ENCODE peak calls at places on chromosome 13, in nine cellular contexts. I, U, X, T, P, H, E, B and Z are unnamed samples.

GRCh38 chr13:45873491-45874360 is 22.2 kb upstream of the SIAH3 start:
- DNase-seq in U (no peak), H (no peak), X (peak), I (no peak), T (no peak), P (no peak), E (no peak), B (no peak), Z (peak)

GRCh38 chr13:73940098-73940497 is 194.1 kb downstream of the KLF12 start:
- DNase-seq in T (no peak), E (no peak), P (no peak), U (no peak), B (no peak), H (no peak), I (no peak), X (no peak), Z (no peak)

GRCh38 chr13:33260168-33261098 is 25.1 kb downstream of the STARD13 start:
- DNase-seq in T (no peak), P (peak), X (no peak), I (no peak), U (no peak), B (no peak), E (no peak), H (no peak), Z (no peak)

GRCh38 chr13:98279473-98280175 is 102.6 kb upstream of the RNF113B start:
- DNase-seq in E (no peak), P (no peak), I (no peak), H (no peak), T (peak), U (no peak), B (no peak), X (no peak), Z (no peak)

GRCh38 chr13:113948034-113948742 is 25.7 kb downstream of the C13orf46 start:
- DNase-seq in X (no peak), I (no peak), U (no peak), T (peak), P (no peak), E (no peak), H (no peak), B (no peak), Z (no peak)

GRCh38 chr13:25286308-25286968 is 850 bp downstream of the MTMR6 start:
- DNase-seq in E (no peak), H (no peak), B (no peak), U (no peak), I (no peak), P (peak), X (peak), T (no peak), Z (peak)

GRCh38 chr13:45162821-45163220 is 38.0 kb downstream of the KCTD4 start:
- DNase-seq in U (no peak), X (no peak), P (peak), T (no peak), B (peak), E (no peak), I (no peak), H (no peak), Z (peak)

GRCh38 chr13:40243982-40244381 is 422.5 kb downstream of the FOXO1 start:
- DNase-seq in I (no peak), B (no peak), P (no peak), X (no peak), E (no peak), H (no peak), U (no peak), T (no peak), Z (no peak)

GRCh38 chr13:37889811-37890210 is 20.2 kb upstream of the TRPC4 start:
- DNase-seq in T (no peak), I (no peak), P (no peak), X (no peak), H (no peak), E (no peak), B (no peak), U (no peak), Z (no peak)

GRCh38 chr13:113903361-113903760 is 39.5 kb upstream of the GAS6 start:
- DNase-seq in I (no peak), B (no peak), P (peak), E (peak), T (no peak), U (peak), H (no peak), X (no peak), Z (no peak)

GRCh38 chr13:99421758-99422555 is 79.3 kb upstream of the TM9SF2 start:
- DNase-seq in P (no peak), H (peak), E (no peak), X (no peak), U (no peak), I (no peak), B (no peak), T (no peak), Z (no peak)

GRCh38 chr13:102584423-102584822 is 12.4 kb upstream of the TPP2 start:
- DNase-seq in U (no peak), E (no peak), P (no peak), H (no peak), T (no peak), I (no peak), X (no peak), B (no peak), Z (no peak)

GRCh38 chr13:85864963-85865530 is 65.8 kb upstream of the SLITRK6 start:
- DNase-seq in I (no peak), X (peak), H (no peak), U (no peak), T (no peak), E (no peak), B (no peak), P (peak), Z (peak)

DNA sequence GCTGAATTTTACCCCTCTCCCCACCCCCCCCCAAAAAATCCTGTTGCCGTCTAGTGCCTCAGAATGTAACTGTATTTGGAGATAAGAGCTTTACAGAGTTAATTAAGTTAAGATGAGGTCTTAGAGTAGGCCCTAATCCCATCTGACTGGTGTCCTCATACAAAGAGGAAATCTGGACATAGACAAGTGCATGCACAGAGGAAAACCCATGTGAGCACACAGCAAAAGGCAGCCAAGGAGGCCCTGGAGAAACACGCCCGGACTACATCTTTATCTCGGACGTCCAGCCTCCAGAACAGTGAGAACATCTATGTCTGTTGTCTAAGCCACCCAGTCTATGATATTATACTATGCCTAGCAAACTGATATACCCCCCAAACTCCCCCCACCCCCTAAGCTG is 193.8 kb downstream of the KATNAL1 start:
- DNase-seq in X (no peak), P (no peak), B (no peak), H (no peak), T (no peak), I (no peak), U (no peak), E (no peak), Z (no peak)
- H3K27ac ChIP-seq in X (no peak), P (no peak), B (no peak), H (peak), T (no peak), I (peak), U (peak), E (no peak), Z (no peak)

DNA sequence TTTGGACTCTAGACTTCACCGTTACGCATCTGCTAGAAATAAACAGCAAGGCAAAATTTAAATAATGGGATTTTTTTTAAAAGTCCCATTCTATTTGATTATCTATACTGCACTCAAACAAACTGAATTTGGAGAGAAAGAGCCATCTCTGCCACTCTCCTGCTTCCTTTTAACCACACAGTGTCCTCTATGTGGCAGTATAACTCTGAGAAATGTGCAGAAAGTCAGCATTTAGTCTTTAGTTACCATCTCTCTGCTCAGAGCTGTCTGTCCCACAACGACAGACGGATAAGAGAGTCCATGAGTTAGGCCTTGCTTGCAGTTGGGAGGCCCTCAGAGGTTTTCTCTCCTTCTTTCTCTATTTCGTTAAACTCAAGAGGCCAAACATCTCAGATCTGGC is 21.2 kb downstream of the CCNA1 start:
- DNase-seq in X (peak), P (peak), E (no peak), U (no peak), T (no peak), B (no peak), I (no peak), H (no peak), Z (no peak)
- TF ChIP-seq CTCF in X (peak), P (peak), E (no peak), U (no peak), T (no peak), B (peak), I (peak), H (peak), Z (peak)

GRCh38 chr13:28338202-28338601 is 156.7 kb downstream of the FLT1 start:
- DNase-seq in B (no peak), X (no peak), I (no peak), P (no peak), U (no peak), T (no peak), E (no peak), H (no peak), Z (no peak)
- H3K27ac ChIP-seq in B (no peak), X (no peak), I (no peak), P (no peak), U (no peak), T (no peak), E (peak), H (no peak), Z (no peak)

DNA sequence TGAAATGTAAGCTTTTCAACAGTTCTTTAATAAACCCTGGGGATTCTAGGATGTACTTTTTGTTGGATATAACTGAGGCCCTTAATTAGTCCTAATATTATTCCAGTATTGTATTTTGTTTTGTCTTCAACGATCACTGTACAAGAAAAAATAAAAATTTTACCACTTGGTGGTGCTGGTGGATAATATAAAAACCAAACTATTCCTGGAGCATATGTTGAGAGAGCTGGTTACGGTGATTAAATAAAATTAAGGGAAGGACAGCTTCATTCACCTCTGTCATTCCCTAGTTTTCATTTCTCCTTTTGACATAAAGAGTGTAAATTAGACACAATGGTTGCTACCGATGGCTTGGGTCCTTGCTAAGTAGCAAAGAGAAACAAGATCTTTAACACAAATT is 598.6 kb upstream of the PCDH20 start:
- DNase-seq in I (no peak), P (peak), T (no peak), U (no peak), H (no peak), E (no peak), B (peak), X (peak), Z (no peak)
- TF ChIP-seq CTCF in I (no peak), P (no peak), T (no peak), U (no peak), H (no peak), E (no peak), B (peak), X (peak), Z (peak)

DNA sequence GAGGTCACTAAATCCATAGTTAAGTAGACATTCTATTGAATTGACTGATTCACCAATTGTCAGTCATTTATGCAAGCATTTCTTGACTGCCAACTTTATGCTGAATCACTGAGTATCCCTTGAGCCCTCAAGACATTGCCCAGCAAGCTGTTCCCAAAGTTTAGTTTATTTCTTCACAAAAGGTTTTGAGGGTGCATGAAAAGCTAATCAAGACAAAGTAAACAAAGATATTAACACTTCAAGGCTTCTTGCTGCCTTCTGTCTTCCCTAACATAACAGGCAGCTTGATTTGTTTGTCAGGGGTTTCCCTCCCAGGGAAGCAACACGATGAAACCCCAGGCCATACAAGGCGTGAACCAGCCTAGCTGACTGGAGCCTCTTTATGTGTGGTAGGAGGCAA is 374.4 kb downstream of the SPRY2 start:
- DNase-seq in T (no peak), U (no peak), E (no peak), H (no peak), X (peak), P (no peak), B (no peak), I (no peak), Z (peak)
- H3K27ac ChIP-seq in T (no peak), U (no peak), E (no peak), H (no peak), X (no peak), P (no peak), B (peak), I (no peak), Z (no peak)

GRCh38 chr13:108220042-108220441 is 1.9 kb downstream of the ABHD13 start:
- DNase-seq in P (no peak), U (no peak), X (peak), B (no peak), E (peak), T (no peak), I (peak), H (no peak), Z (peak)
- TF ChIP-seq CTCF in P (no peak), U (no peak), X (no peak), B (peak), E (no peak), T (no peak), I (no peak), H (no peak), Z (peak)